ENCODE peak calls at places on chromosomes 4 and X, in five cellular contexts. Y, Z, I, P and O are unnamed samples.

GRCh38 chr4:105966046-105966445 is 70.8 kb downstream of the NPNT start:
- DNase-seq in Y (no peak), Z (no peak), I (no peak), P (peak), O (no peak)

GRCh38 chr4:16259531-16260246 is 33.4 kb upstream of the TAPT1 start:
- DNase-seq in Y (no peak), Z (no peak), I (no peak), P (peak), O (no peak)

GRCh38 chrX:67544281-67544680 is 460 bp downstream of the AR start:
- DNase-seq in Y (peak), Z (peak), I (peak), P (no peak), O (no peak)

GRCh38 chr4:41146716-41147506 is 67.4 kb downstream of the APBB2 start:
- DNase-seq in Y (no peak), Z (peak), I (peak), P (no peak), O (no peak)

GRCh38 chrX:107684956-107685385 is 56.7 kb downstream of the PRPS1 start:
- DNase-seq in Y (peak), Z (no peak), I (peak), P (peak), O (no peak)

GRCh38 chr4:169080970-169081369 is 70.9 kb upstream of the CBR4 start:
- DNase-seq in Y (no peak), Z (no peak), I (no peak), P (peak), O (no peak)

GRCh38 chr4:124712417-124713212 is at the start of gene ANKRD50:
- DNase-seq in Y (peak), Z (peak), I (peak), P (peak), O (peak)

GRCh38 chr4:60805500-60806313 is 394.4 kb upstream of the ADGRL3 start:
- DNase-seq in Y (no peak), Z (peak), I (no peak), P (peak), O (peak)

GRCh38 chr4:153036931-153037330 is 100.8 kb downstream of the FHDC1 start:
- DNase-seq in Y (no peak), Z (no peak), I (no peak), P (peak), O (no peak)

DNA sequence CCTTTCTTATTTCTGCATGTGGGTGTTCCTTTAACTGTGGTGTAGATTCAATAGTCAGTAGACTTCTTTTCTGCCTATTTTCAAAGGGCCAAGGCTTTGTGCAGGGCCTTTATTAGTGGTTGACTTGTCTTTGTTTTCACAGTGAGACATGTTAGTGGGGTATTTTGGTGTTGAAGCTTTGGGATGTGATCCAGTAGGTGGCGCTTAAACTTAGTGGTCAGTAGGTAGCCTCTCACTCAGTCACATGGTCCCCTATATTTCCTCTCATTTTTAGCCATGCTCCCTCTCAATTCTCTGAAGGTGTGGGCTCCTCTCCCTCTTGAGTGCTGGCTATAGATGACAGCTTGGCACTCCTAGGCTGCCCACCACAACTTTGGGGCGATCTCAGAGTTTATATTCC is 23.4 kb upstream of the SLC10A7 start:
- DNase-seq in Y (no peak), Z (peak), I (no peak), P (peak), O (peak)
- TF ChIP-seq CTCF in Y (peak), Z (peak), I (no peak), P (peak), O (peak)

GRCh38 chr4:174214102-174214878 is 69.2 kb downstream of the FBXO8 start:
- DNase-seq in Y (no peak), Z (peak), I (peak), P (no peak), O (no peak)
- H3K4me3 ChIP-seq in Y (no peak), Z (peak), I (no peak), P (no peak), O (no peak)

DNA sequence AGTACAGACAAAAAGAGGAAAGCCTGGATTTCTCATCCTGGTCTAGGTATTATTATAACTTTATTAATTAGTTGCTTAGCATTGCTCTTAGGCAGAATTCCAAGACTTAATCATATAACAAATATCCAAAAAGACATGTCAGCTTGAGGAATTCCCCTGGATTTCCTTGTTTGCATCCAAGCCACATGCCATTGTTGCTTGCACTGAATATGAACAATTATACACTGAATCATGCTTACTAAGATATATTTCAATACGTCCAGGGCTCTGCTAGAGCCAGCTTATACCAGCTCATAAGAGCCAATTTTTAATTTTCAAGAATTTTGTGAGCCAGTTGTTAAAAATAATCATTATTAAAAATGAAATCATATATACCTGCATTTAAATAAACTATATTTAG is 5.5 kb upstream of the TLR10 start:
- DNase-seq in Y (no peak), Z (no peak), I (no peak), P (peak), O (no peak)
- TF ChIP-seq CTCF in Y (no peak), Z (no peak), I (no peak), P (no peak), O (no peak)

GRCh38 chrX:97021680-97022079 is 138.0 kb downstream of the RPA4 start:
- DNase-seq in Y (no peak), Z (no peak), I (no peak), P (peak), O (no peak)
- H3K4me3 ChIP-seq in Y (no peak), Z (no peak), I (no peak), P (no peak), O (no peak)

GRCh38 chr4:92064574-92064973 is 239.2 kb upstream of the GRID2 start:
- DNase-seq in Y (no peak), Z (no peak), I (no peak), P (no peak), O (no peak)

GRCh38 chr4:92059615-92060014 is 244.2 kb upstream of the GRID2 start:
- DNase-seq in Y (no peak), Z (no peak), I (no peak), P (no peak), O (no peak)

DNA sequence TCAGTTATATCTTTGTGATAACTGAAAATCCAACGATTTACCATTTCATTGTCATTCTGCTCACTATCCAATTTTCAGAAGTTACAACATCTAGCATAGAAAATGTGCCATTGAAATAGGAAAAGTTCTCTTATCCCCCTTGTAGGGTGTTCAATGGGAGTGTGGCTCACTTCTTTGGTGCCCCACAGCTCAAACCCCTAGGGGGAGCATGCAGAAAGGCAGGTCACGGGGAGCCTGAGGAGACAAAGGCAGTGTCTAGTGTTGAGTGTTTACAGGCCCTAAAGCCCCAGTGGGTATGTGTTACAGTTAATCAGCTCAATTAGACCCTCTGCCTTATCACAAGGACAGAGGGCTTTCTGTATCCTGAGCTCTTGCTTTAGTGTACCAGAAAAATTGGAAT is 243.4 kb upstream of the GRID2 start:
- DNase-seq in Y (no peak), Z (peak), I (no peak), P (no peak), O (peak)
- TF ChIP-seq CTCF in Y (no peak), Z (peak), I (no peak), P (no peak), O (peak)

DNA sequence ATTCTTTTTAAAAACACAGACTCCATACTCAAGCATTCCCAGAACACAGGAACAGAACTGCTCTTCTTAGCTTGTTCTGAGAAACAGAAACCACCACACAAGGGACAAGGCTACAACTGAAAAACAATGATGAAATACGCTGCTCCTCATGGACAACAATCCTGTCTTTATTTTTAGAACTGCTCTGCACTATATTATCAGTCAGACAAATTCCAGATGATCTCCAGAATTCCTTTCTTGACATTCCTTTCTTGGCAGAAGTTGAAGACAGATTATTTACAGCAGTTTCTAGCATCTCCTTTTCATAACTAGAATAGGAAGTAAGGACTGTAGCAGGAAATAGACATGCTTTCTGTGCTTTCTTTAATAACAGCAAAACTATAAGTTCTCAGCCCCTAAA is 36.1 kb downstream of the ANTXR2 start:
- DNase-seq in Y (no peak), Z (no peak), I (no peak), P (peak), O (no peak)
- H3K4me3 ChIP-seq in Y (no peak), Z (no peak), I (no peak), P (no peak), O (no peak)